ENCODE peak calls at places on chromosomes 7 and 10, in four cellular contexts. J is A549, C is mucosa of descending colon, V is sigmoid colon. W is an unnamed sample.

GRCh38 chr10:75034131-75034512 is 77.3 kb upstream of the SAMD8 start:
- DNase-seq in C (no peak), V (no peak), J (no peak), W (no peak)

GRCh38 chr7:89914673-89915072 is 239.6 kb upstream of the STEAP1 start:
- DNase-seq in J (no peak), C (no peak), V (no peak), W (no peak)

GRCh38 chr10:20839910-20840309 is 57.2 kb downstream of the NEBL start:
- DNase-seq in J (no peak), C (no peak), V (no peak), W (no peak)

GRCh38 chr7:28815369-28815927 is 142.7 kb downstream of the TRIL start:
- DNase-seq in V (no peak), C (no peak), J (no peak), W (no peak)

GRCh38 chr10:43190775-43191174 is 52.5 kb downstream of the CSGALNACT2 start:
- DNase-seq in V (no peak), C (no peak), J (no peak), W (no peak)

GRCh38 chr10:122993797-122994336 is 13.7 kb downstream of the PSTK start:
- DNase-seq in J (no peak), V (no peak), C (no peak), W (no peak)

GRCh38 chr10:52805414-52806285 is 33.1 kb upstream of the MBL2 start:
- DNase-seq in C (no peak), J (no peak), V (no peak), W (no peak)

GRCh38 chr10:124977161-124977560 is 35.2 kb downstream of the ZRANB1 start:
- DNase-seq in J (no peak), V (no peak), C (no peak), W (no peak)

GRCh38 chr10:35722226-35722625 is 80.1 kb upstream of the FZD8 start:
- DNase-seq in C (no peak), J (no peak), V (no peak), W (no peak)

GRCh38 chr7:43534110-43534509 is 48.8 kb upstream of the STK17A start:
- DNase-seq in J (no peak), C (no peak), V (no peak), W (no peak)

GRCh38 chr10:21517983-21518628 is 7.4 kb downstream of the SKIDA1 start:
- DNase-seq in V (no peak), C (no peak), J (peak; percentile 42), W (no peak)

GRCh38 chr10:49756641-49757040 is 5.5 kb downstream of the OGDHL start:
- DNase-seq in J (no peak), V (no peak), C (no peak), W (no peak)

GRCh38 chr10:103510791-103511757 is 17.6 kb downstream of the NEURL1 start:
- DNase-seq in V (no peak), C (no peak), J (no peak), W (peak; percentile 68)

GRCh38 chr7:156139633-156140032 is 327.4 kb upstream of the SHH start:
- DNase-seq in J (no peak), C (no peak), V (no peak), W (no peak)

GRCh38 chr7:25318077-25318476 is 89.8 kb upstream of the NPVF start:
- DNase-seq in C (no peak), V (no peak), J (no peak), W (no peak)

GRCh38 chr10:36670616-36671402 is 454.6 kb upstream of the ANKRD30A start:
- DNase-seq in J (peak; percentile 71), V (no peak), C (no peak), W (no peak)

GRCh38 chr7:97006146-97006950 is 995 bp downstream of the DLX6 start:
- DNase-seq in J (peak; percentile 56), C (peak; percentile 18), V (no peak), W (no peak)

GRCh38 chr7:85074-85945 is 107.1 kb upstream of the FAM20C start:
- DNase-seq in J (no peak), V (peak; percentile 87), C (no peak), W (no peak)

GRCh38 chr7:139693651-139694388 is 84.0 kb downstream of the HIPK2 start:
- DNase-seq in C (no peak), V (no peak), J (no peak), W (no peak)

GRCh38 chr7:102220229-102220850 is 66.3 kb upstream of the SH2B2 start:
- DNase-seq in C (no peak), V (no peak), J (no peak), W (no peak)

GRCh38 chr10:86661161-86662025 is 6.9 kb upstream of the LDB3 start:
- DNase-seq in J (no peak), V (peak; percentile 71), C (no peak), W (no peak)

GRCh38 chr10:28694530-28694929 is 17.2 kb downstream of the BAMBI start:
- DNase-seq in C (no peak), J (no peak), V (no peak), W (no peak)

GRCh38 chr10:58666024-58666423 is 153.4 kb downstream of the BICC1 start:
- DNase-seq in C (peak; percentile 30), J (no peak), V (no peak), W (peak; percentile 28)

GRCh38 chr10:59823111-59823510 is 69.9 kb upstream of the MRLN start:
- DNase-seq in C (no peak), J (no peak), V (no peak), W (no peak)

GRCh38 chr10:29493697-29494096 is 141.1 kb downstream of the SVIL start:
- DNase-seq in V (no peak), C (no peak), J (no peak), W (no peak)

GRCh38 chr7:121714559-121715303 is 158.2 kb upstream of the PTPRZ1 start:
- DNase-seq in V (no peak), J (no peak), C (peak; percentile 78), W (peak; percentile 98)

GRCh38 chr7:48083114-48083830 is 5.8 kb upstream of the UPP1 start:
- DNase-seq in V (no peak), J (no peak), C (no peak), W (peak; percentile 77)

GRCh38 chr10:125213541-125214282 is 53.3 kb upstream of the CTBP2 start:
- DNase-seq in V (no peak), J (no peak), C (no peak), W (peak; percentile 69)

GRCh38 chr10:112554263-112554662 is 107.2 kb downstream of the VTI1A start:
- DNase-seq in J (no peak), C (no peak), V (no peak), W (no peak)

GRCh38 chr7:85508642-85509429 is 322.0 kb upstream of the SEMA3D start:
- DNase-seq in J (no peak), V (no peak), C (no peak), W (no peak)

GRCh38 chr7:20559883-20560282 is 55.6 kb upstream of the ABCB5 start:
- DNase-seq in J (no peak), C (no peak), V (no peak), W (no peak)

GRCh38 chr7:7688310-7688709 is 30.1 kb downstream of the RPA3 start:
- DNase-seq in C (no peak), J (no peak), V (no peak), W (no peak)

GRCh38 chr7:121169469-121169868 is 159.3 kb upstream of the WNT16 start:
- DNase-seq in V (no peak), J (no peak), C (no peak), W (no peak)

GRCh38 chr10:122257041-122257440 is 14.1 kb upstream of the BTBD16 start:
- DNase-seq in C (no peak), J (no peak), V (peak; percentile 4), W (no peak)

GRCh38 chr10:12051241-12051640 is 8.6 kb upstream of the UPF2 start:
- DNase-seq in J (no peak), V (no peak), C (no peak), W (no peak)

GRCh38 chr7:44622342-44623151 is 16.1 kb downstream of the OGDH start:
- DNase-seq in C (no peak), V (no peak), J (no peak), W (peak; percentile 87)

GRCh38 chr10:105974803-105975456 is 1189.6 kb downstream of the SORCS1 start:
- DNase-seq in V (peak; percentile 64), J (peak; percentile 2), C (peak; percentile 9), W (peak; percentile 19)

DNA sequence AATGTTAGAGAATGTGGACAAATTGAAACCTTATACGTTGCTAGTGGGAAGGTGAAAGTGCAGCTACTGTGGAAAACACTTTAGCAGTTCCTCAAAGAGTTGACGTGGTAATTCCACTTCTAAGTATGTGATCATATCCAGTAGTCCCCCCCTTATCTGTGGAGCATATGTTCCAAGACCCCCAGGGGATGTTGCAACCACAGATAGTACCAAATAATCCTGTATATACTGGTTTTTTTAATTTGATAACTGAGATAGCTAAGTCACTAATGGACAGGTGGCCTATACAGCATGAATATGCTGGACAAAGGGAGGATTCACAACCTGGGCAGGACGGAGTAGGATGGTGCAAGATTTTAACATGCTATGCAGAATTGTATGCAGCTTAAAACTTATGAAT is 36.8 kb downstream of the PCGF5 start:
- DNase-seq in V (no peak), C (no peak), J (no peak), W (no peak)
- H3K4me3 ChIP-seq in V (no peak overlapping the region), C (no peak overlapping the region), J (no peak overlapping the region), W (no peak overlapping the region)

GRCh38 chr10:5620966-5621365 is 45.4 kb downstream of the ASB13 start:
- DNase-seq in J (no peak), C (no peak), V (no peak), W (no peak)
- H3K4me1 ChIP-seq in J (peaks cover 15% of the 10 kb centered on the region), C (peaks cover 11% of the 10 kb centered on the region), V (peaks cover 29% of the 10 kb centered on the region), W (peaks cover 2% of the 10 kb centered on the region)

DNA sequence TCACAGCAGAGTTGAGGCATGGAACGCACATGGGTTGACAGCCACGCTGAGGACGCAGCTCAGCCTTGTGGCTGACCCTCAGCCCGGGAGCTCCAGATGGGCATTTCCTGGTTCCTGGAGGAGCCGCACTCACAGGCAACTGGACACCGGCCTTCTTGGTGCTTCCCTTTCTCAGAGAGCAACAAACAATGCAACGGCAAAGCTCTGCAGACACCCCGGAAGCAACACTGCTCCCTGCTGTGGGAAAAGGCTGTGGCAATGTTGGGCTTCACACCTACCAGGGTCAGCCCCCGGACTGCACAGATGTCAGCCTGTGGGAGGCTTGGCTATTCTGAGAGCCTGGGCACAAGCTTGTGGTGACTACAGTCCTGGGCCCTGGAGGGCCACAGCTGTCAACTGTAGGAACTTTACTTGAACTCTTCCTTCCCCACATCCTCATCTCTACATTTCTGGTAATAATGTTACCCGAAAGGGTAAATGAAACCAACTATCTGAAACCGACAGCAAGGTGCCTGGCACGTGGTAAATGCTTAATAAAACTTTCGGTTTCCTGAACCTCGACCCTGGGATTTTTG is 597.5 kb upstream of the MKI67 start:
- DNase-seq in V (no peak), J (no peak), C (no peak), W (no peak)
- H3K9me3 ChIP-seq in V (no peaks in the 10 kb centered on the region), J (no peaks in the 10 kb centered on the region), C (no peaks in the 10 kb centered on the region), W (no peaks in the 10 kb centered on the region)

GRCh38 chr7:2646680-2647571 is 15.1 kb downstream of the TTYH3 start:
- DNase-seq in V (no peak), C (no peak), J (no peak), W (no peak)
- H3K4me3 ChIP-seq in V (no peak overlapping the region), C (no peak overlapping the region), J (no peak overlapping the region), W (no peak overlapping the region)

DNA sequence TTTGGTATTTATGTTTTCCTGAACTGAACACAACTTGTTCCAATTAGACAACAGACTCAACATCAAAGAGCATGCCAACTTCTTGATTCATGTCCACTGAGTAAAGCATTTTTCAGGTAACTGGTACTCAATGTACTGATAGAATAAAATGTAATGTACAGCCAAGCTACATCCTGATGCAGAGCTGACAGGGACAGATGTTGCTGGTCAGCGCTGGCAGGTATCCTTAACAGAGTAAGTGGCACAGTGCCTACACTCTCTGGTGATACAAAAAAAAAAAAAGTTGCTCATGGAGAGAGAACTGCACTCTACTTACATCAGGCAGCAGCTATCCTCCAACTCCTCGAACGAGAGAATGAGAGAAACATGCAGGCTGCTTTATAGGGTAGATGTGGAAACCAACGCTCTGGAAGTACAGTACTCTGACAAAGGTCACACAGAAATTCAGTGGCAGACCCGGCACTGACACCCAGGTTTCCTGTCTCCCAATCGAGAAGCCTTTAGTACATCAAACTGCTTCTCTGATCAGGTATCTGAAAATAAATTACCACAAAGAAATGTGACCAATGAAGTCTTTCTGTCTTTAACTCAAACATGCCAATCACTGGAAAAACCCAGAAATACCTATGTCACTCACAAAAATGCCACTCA is 4.6 kb downstream of the ITGB1 start:
- DNase-seq in V (no peak), J (peak; percentile 54), C (no peak), W (no peak)
- H3K4me1 ChIP-seq in V (peaks cover 70% of the 10 kb centered on the region), J (peaks cover 55% of the 10 kb centered on the region), C (peaks cover 31% of the 10 kb centered on the region), W (peaks cover 10% of the 10 kb centered on the region)